ENCODE peak calls at places on chromosomes 11 and 22, in nine cellular contexts. P, X, A, F, J, V, G, E and C are unnamed samples. For H3K27me3, the result is how much of the 10 kb centered on the place peaks cover.

GRCh38 chr11:66278396-66279091 is 569 bp downstream of the CNIH2 start:
- DNase-seq in P (peak), X (no peak), A (no peak), F (no peak), J (no peak), V (no peak), G (no peak), E (no peak), C (no peak)

GRCh38 chr22:22374579-22374978 is 130.0 kb downstream of the VPREB1 start:
- DNase-seq in P (no peak), X (no peak), A (no peak), F (no peak), J (no peak), V (no peak), G (no peak), E (no peak), C (no peak)

GRCh38 chr11:69664103-69664775 is 10.9 kb downstream of the LTO1 start:
- DNase-seq in P (no peak), X (no peak), A (no peak), F (peak), J (no peak), V (no peak), G (no peak), E (no peak), C (no peak)

GRCh38 chr22:17945851-17946690 is 78.3 kb downstream of the MICAL3 start:
- DNase-seq in P (no peak), X (no peak), A (no peak), F (peak), J (no peak), V (no peak), G (no peak), E (no peak), C (no peak)

GRCh38 chr11:118398797-118399564 is 2.4 kb upstream of the ATP5MG start:
- DNase-seq in P (no peak), X (no peak), A (no peak), F (no peak), J (no peak), V (peak), G (no peak), E (no peak), C (no peak)

GRCh38 chr11:133078591-133079179 is 453.6 kb downstream of the OPCML start:
- DNase-seq in P (peak), X (peak), A (no peak), F (no peak), J (peak), V (peak), G (no peak), E (no peak), C (no peak)

GRCh38 chr11:68517121-68517741 is 56.7 kb downstream of the PPP6R3 start:
- DNase-seq in P (no peak), X (no peak), A (no peak), F (no peak), J (no peak), V (no peak), G (no peak), E (no peak), C (no peak)

GRCh38 chr11:116642481-116642880 is 130.3 kb downstream of the BUD13 start:
- DNase-seq in P (no peak), X (no peak), A (no peak), F (no peak), J (no peak), V (no peak), G (no peak), E (no peak), C (no peak)

GRCh38 chr22:31192513-31192912 is 19.6 kb upstream of the LIMK2 start:
- DNase-seq in P (no peak), X (no peak), A (no peak), F (no peak), J (no peak), V (peak), G (no peak), E (peak), C (no peak)

GRCh38 chr11:118996926-118997626 is 862 bp upstream of the CENATAC start:
- DNase-seq in P (peak), X (no peak), A (no peak), F (no peak), J (no peak), V (peak), G (no peak), E (no peak), C (no peak)

GRCh38 chr11:13184295-13184794 is 93.2 kb upstream of the BMAL1 start:
- DNase-seq in P (no peak), X (no peak), A (no peak), F (no peak), J (no peak), V (no peak), G (no peak), E (no peak), C (no peak)

GRCh38 chr11:47672283-47672730 is 29.9 kb upstream of the MTCH2 start:
- DNase-seq in P (no peak), X (no peak), A (no peak), F (no peak), J (no peak), V (peak), G (no peak), E (no peak), C (no peak)

GRCh38 chr11:554824-555499 is 5.6 kb downstream of the LMNTD2 start:
- DNase-seq in P (peak), X (peak), A (no peak), F (no peak), J (peak), V (no peak), G (peak), E (no peak), C (peak)

GRCh38 chr11:76159983-76160661 is 46.2 kb downstream of the WNT11 start:
- DNase-seq in P (peak), X (no peak), A (no peak), F (no peak), J (no peak), V (no peak), G (no peak), E (no peak), C (no peak)

GRCh38 chr11:38226684-38227083 is 1628.6 kb upstream of the RAG2 start:
- DNase-seq in P (no peak), X (peak), A (no peak), F (no peak), J (no peak), V (no peak), G (no peak), E (no peak), C (no peak)

GRCh38 chr22:46833228-46833627 is 70.8 kb downstream of the TBC1D22A start:
- DNase-seq in P (no peak), X (peak), A (no peak), F (no peak), J (no peak), V (peak), G (no peak), E (no peak), C (no peak)

GRCh38 chr11:8003187-8003586 is 16.1 kb downstream of the EIF3F start:
- DNase-seq in P (no peak), X (no peak), A (no peak), F (no peak), J (no peak), V (no peak), G (no peak), E (no peak), C (no peak)

GRCh38 chr22:49323751-49324415 is 503.8 kb downstream of the BRD1 start:
- DNase-seq in P (no peak), X (no peak), A (no peak), F (no peak), J (no peak), V (no peak), G (no peak), E (no peak), C (no peak)

GRCh38 chr22:28819253-28820096 is 19.1 kb upstream of the XBP1 start:
- DNase-seq in P (no peak), X (no peak), A (no peak), F (peak), J (peak), V (no peak), G (no peak), E (no peak), C (no peak)
- H3K4me3 ChIP-seq in P (no peak), X (no peak), A (no peak), F (no peak), J (no peak), V (no peak), G (no peak), E (no peak), C (no peak)

DNA sequence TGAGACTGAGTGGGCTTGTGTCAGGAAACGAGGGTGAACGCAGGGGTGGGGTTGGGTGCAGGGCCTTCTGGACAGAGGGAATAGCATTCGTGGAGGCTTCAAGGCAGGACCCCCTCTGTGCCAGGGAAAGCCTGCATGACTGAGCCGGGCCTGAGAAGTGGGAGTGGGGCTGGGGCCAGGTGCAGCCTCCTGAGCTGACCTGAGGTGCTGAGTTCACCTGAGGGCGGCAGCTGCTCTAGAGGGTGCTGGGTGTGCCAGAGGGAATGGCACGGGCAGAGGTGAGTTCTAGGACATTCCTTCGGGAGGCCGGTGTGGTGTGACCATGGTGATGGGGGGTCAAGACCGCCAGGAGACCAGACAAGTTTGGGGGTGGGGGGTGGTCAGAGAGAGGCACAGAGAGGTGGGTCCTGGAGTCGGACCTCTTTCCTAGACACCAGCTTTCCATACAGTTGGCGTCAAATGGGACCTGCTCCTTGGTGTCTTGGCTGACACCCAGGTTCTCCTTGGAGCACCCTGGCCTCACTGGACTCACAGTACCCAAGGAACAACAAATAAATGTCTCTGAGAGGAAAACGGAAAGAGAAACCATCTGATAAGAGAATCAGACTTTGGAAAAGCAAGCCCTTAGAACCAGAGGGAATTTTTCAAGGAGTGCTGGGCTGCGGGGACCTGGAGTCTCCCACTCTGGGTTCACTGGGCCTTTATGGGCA is 7.7 kb downstream of the MPPED1 start:
- DNase-seq in P (no peak), X (no peak), A (no peak), F (no peak), J (no peak), V (no peak), G (no peak), E (no peak), C (no peak)
- TF ChIP-seq CTCF in P (no peak), X (no peak), A (no peak), F (no peak), J (no peak), V (no peak), G (no peak), E (no peak), C (no peak)

DNA sequence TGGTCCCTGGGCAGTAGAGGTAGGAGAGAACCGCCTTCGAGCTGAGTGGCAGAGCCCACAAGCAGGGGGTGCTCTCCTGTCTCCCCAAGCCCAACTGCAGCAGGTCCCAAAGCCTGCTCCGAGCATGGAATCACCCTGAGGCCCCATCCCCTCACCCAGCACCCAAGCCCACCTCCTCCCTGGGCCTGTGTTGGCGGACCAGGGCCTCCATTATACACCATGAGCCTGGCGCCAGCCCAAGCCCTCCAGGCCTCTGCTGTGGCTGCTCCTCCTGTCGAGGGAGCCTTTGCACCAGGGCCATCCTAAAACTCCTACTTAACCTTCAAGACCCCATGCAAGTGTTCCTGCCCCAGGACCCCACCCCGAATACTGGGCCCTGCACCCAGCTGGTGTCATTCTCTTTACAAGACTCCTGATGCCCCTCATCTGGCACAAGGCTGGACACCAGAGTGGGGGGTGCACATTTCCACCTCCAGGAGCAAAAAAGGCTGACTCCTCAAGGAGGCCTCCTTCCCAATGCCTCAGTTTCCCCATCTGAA is 16.6 kb downstream of the GP1BB start:
- DNase-seq in P (no peak), X (no peak), A (no peak), F (no peak), J (no peak), V (no peak), G (no peak), E (no peak), C (no peak)
- H3K27me3 ChIP-seq in P (under half), X (under half), A (under half), F (under half), J (under half), V (under half), G (under half), E (under half), C (under half)

GRCh38 chr11:130427581-130428211 is 713 bp downstream of the ADAMTS8 start:
- DNase-seq in P (peak), X (peak), A (no peak), F (peak), J (peak), V (no peak), G (peak), E (no peak), C (no peak)
- H3K4me3 ChIP-seq in P (peak), X (peak), A (peak), F (peak), J (peak), V (peak), G (peak), E (peak), C (peak)